ENCODE peak calls at places on chromosomes 11 and 22, in seven cellular contexts. R is HuH-7; F is nucleus accumbens; E is T follicular helper cell; D is RPMI8226; K is activated T-cell treated with anti-CD3 and anti-CD28 coated beads for 48 hours; J is stimulated activated CD8-positive, alpha-beta memory T cell treated with anti-CD3 and anti-CD28 coated beads, Interleukin-2, amount 100 ng/mL, for 48 hours. H is an unnamed sample.

GRCh38 chr11:107702109-107702660 is 9.7 kb downstream of the SLN start:
- DNase-seq in R (no peak), J (no peak), D (no peak), F (no peak), K (no peak), E (no peak), H (no peak)

GRCh38 chr11:26806209-26806608 is 84.3 kb upstream of the SLC5A12 start:
- DNase-seq in K (no peak), J (no peak), D (no peak), R (no peak), F (no peak), E (no peak), H (no peak)

GRCh38 chr11:60633645-60634044 is 65.8 kb upstream of the MS4A8 start:
- DNase-seq in K (no peak), F (no peak), J (no peak), E (no peak), R (no peak), D (no peak), H (peak)

GRCh38 chr11:44994753-44995152 is 44.1 kb upstream of the TP53I11 start:
- DNase-seq in J (no peak), K (no peak), D (no peak), F (no peak), E (no peak), R (no peak), H (no peak)

GRCh38 chr11:107696140-107696539 is 15.7 kb downstream of the SLN start:
- DNase-seq in K (no peak), F (no peak), R (no peak), E (no peak), J (no peak), D (no peak), H (no peak)

GRCh38 chr11:108221401-108221800 is 1.0 kb downstream of the NPAT start:
- DNase-seq in E (no peak), D (no peak), J (no peak), K (no peak), F (no peak), R (no peak), H (no peak)

GRCh38 chr22:36144886-36145541 is 15.5 kb downstream of the APOL3 start:
- DNase-seq in K (no peak), F (peak), E (no peak), R (peak), J (no peak), D (peak), H (no peak)

GRCh38 chr11:123018702-123019101 is 37.1 kb upstream of the BSX start:
- DNase-seq in J (no peak), R (no peak), K (no peak), F (no peak), E (no peak), D (no peak), H (no peak)

GRCh38 chr11:8765294-8765693 is 82.7 kb downstream of the RPL27A start:
- DNase-seq in K (no peak), R (no peak), E (no peak), D (no peak), F (no peak), J (no peak), H (no peak)

GRCh38 chr11:15493066-15493465 is 378.3 kb downstream of the INSC start:
- DNase-seq in E (no peak), J (no peak), D (no peak), F (no peak), K (no peak), R (no peak), H (no peak)

GRCh38 chr22:30829901-30830550 is 135.4 kb downstream of the OSBP2 start:
- DNase-seq in R (no peak), F (no peak), D (no peak), J (no peak), K (no peak), E (no peak), H (no peak)

GRCh38 chr11:78560066-78560597 is 14.5 kb downstream of the NARS2 start:
- DNase-seq in R (no peak), D (no peak), K (no peak), E (no peak), F (no peak), J (no peak), H (no peak)

GRCh38 chr22:28911777-28912669 is 28.7 kb downstream of the ZNRF3 start:
- DNase-seq in J (no peak), R (peak), F (no peak), E (no peak), D (no peak), K (no peak), H (no peak)

GRCh38 chr11:198236-198806 is 5.4 kb downstream of the SCGB1C1 start:
- DNase-seq in J (no peak), E (no peak), K (no peak), D (no peak), R (no peak), F (no peak), H (no peak)

GRCh38 chr11:47127213-47127612 is 49.5 kb downstream of the ARFGAP2 start:
- DNase-seq in K (no peak), D (no peak), R (no peak), F (no peak), E (no peak), J (no peak), H (no peak)

GRCh38 chr11:97687106-97687505 is 1297.3 kb downstream of the JRKL start:
- DNase-seq in J (no peak), R (no peak), F (no peak), K (no peak), D (no peak), E (no peak), H (no peak)

GRCh38 chr22:45632791-45633515 is 38.7 kb upstream of the ATXN10 start:
- DNase-seq in J (no peak), R (no peak), D (no peak), E (no peak), F (no peak), K (no peak), H (no peak)

GRCh38 chr22:48605856-48606255 is 1221.8 kb downstream of the BRD1 start:
- DNase-seq in J (no peak), R (no peak), D (peak), K (no peak), F (no peak), E (no peak), H (no peak)

GRCh38 chr22:48555606-48556005 is 1272.1 kb downstream of the BRD1 start:
- DNase-seq in F (no peak), R (no peak), D (no peak), E (no peak), K (no peak), J (no peak), H (no peak)

GRCh38 chr11:10233581-10233980 is 60.4 kb downstream of the SBF2 start:
- DNase-seq in E (no peak), R (no peak), F (no peak), K (no peak), D (no peak), J (no peak), H (no peak)

GRCh38 chr11:65366340-65366773 is 11.8 kb downstream of the TIGD3 start:
- DNase-seq in R (peak), K (no peak), E (no peak), F (peak), J (no peak), D (peak), H (no peak)

GRCh38 chr11:23555085-23555484 is 694.8 kb upstream of the CCDC179 start:
- DNase-seq in K (no peak), J (no peak), E (no peak), F (no peak), R (no peak), D (no peak), H (no peak)

GRCh38 chr22:45880732-45881523 is 96.0 kb downstream of the WNT7B start:
- DNase-seq in E (no peak), K (no peak), J (no peak), R (no peak), F (no peak), D (no peak), H (no peak)

GRCh38 chr22:20569059-20570058 is 61.9 kb downstream of the MED15 start:
- DNase-seq in F (peak), K (peak), D (peak), E (peak), R (no peak), J (peak), H (peak)

GRCh38 chr11:77084581-77085191 is 17.9 kb downstream of the CAPN5 start:
- DNase-seq in R (no peak), F (no peak), D (no peak), E (no peak), J (no peak), K (no peak), H (no peak)